ENCODE peak calls at places on chromosome 14, in five cellular contexts. One of them, this sample, is unnamed.

GRCh38 chr14:72786377-72787350 is 107.2 kb downstream of the DPF3 start:
- DNase-seq in HT-29: no peak
- DNase-seq in amniotic stem cell: no peak
- DNase-seq in lower lobe of right lung: no peak
- DNase-seq in neuronal stem cell: no peak
- DNase-seq in this sample: no peak

GRCh38 chr14:100577321-100577985 is 9.8 kb downstream of the BEGAIN start:
- DNase-seq in HT-29: no peak
- DNase-seq in amniotic stem cell: no peak
- DNase-seq in lower lobe of right lung: peak; percentile 46
- DNase-seq in neuronal stem cell: no peak
- DNase-seq in this sample: no peak

GRCh38 chr14:68621400-68622365 is 171.2 kb downstream of the ZFP36L1 start:
- DNase-seq in HT-29: no peak
- DNase-seq in amniotic stem cell: no peak
- DNase-seq in lower lobe of right lung: no peak
- DNase-seq in neuronal stem cell: no peak
- DNase-seq in this sample: no peak

GRCh38 chr14:68619805-68620574 is 172.9 kb downstream of the ZFP36L1 start:
- DNase-seq in HT-29: no peak
- DNase-seq in amniotic stem cell: no peak
- DNase-seq in lower lobe of right lung: no peak
- DNase-seq in neuronal stem cell: no peak
- DNase-seq in this sample: no peak

GRCh38 chr14:51020024-51020710 is 74.7 kb downstream of the TRIM9 start:
- DNase-seq in HT-29: no peak
- DNase-seq in amniotic stem cell: no peak
- DNase-seq in lower lobe of right lung: no peak
- DNase-seq in neuronal stem cell: no peak
- DNase-seq in this sample: no peak

GRCh38 chr14:105204206-105204930 is 23.3 kb upstream of the NUDT14 start:
- DNase-seq in HT-29: peak; percentile 76
- DNase-seq in amniotic stem cell: no peak
- DNase-seq in lower lobe of right lung: peak; percentile 85
- DNase-seq in neuronal stem cell: no peak
- DNase-seq in this sample: no peak

GRCh38 chr14:102314242-102315011 is 5.1 kb upstream of the ZNF839 start:
- DNase-seq in HT-29: peak; percentile 73
- DNase-seq in amniotic stem cell: peak; percentile 72
- DNase-seq in lower lobe of right lung: peak; percentile 91
- DNase-seq in neuronal stem cell: peak; percentile 68
- DNase-seq in this sample: peak; percentile 83

GRCh38 chr14:44785096-44785495 is 176.7 kb downstream of the KLHL28 start:
- DNase-seq in HT-29: no peak
- DNase-seq in amniotic stem cell: no peak
- DNase-seq in lower lobe of right lung: no peak
- DNase-seq in neuronal stem cell: no peak
- DNase-seq in this sample: no peak

GRCh38 chr14:56274556-56274955 is 156.3 kb downstream of the PELI2 start:
- DNase-seq in HT-29: no peak
- DNase-seq in amniotic stem cell: no peak
- DNase-seq in lower lobe of right lung: no peak
- DNase-seq in neuronal stem cell: no peak
- DNase-seq in this sample: no peak

GRCh38 chr14:60327447-60328331 is 78.7 kb downstream of the PPM1A start:
- DNase-seq in HT-29: peak; percentile 34
- DNase-seq in amniotic stem cell: no peak
- DNase-seq in lower lobe of right lung: peak; percentile 56
- DNase-seq in neuronal stem cell: no peak
- DNase-seq in this sample: no peak

GRCh38 chr14:70343141-70343540 is 16.3 kb downstream of the COX16 start:
- DNase-seq in HT-29: no peak
- DNase-seq in amniotic stem cell: no peak
- DNase-seq in lower lobe of right lung: no peak
- DNase-seq in neuronal stem cell: no peak
- DNase-seq in this sample: no peak

GRCh38 chr14:32545858-32546210 is 216.7 kb downstream of the AKAP6 start:
- DNase-seq in HT-29: no peak
- DNase-seq in amniotic stem cell: no peak
- DNase-seq in lower lobe of right lung: no peak
- DNase-seq in neuronal stem cell: no peak
- DNase-seq in this sample: no peak

GRCh38 chr14:72495668-72496067 is 398.2 kb downstream of the DPF3 start:
- DNase-seq in HT-29: no peak
- DNase-seq in amniotic stem cell: no peak
- DNase-seq in lower lobe of right lung: no peak
- DNase-seq in neuronal stem cell: no peak
- DNase-seq in this sample: no peak

GRCh38 chr14:63367742-63368364 is 49.1 kb upstream of the GPHB5 start:
- DNase-seq in HT-29: no peak
- DNase-seq in amniotic stem cell: no peak
- DNase-seq in lower lobe of right lung: no peak
- DNase-seq in neuronal stem cell: no peak
- DNase-seq in this sample: no peak

GRCh38 chr14:44961151-44961729 is 507 bp downstream of the KLHL28 start:
- DNase-seq in HT-29: peak; percentile 54
- DNase-seq in amniotic stem cell: peak; percentile 48
- DNase-seq in lower lobe of right lung: peak; percentile 76
- DNase-seq in neuronal stem cell: peak; percentile 35
- DNase-seq in this sample: peak; percentile 75

GRCh38 chr14:102363182-102363952 is 626 bp downstream of the TECPR2 start:
- DNase-seq in HT-29: peak; percentile 12
- DNase-seq in amniotic stem cell: peak; percentile 31
- DNase-seq in lower lobe of right lung: peak; percentile 73
- DNase-seq in neuronal stem cell: peak; percentile 2
- DNase-seq in this sample: peak; percentile 11